ENCODE peak calls at places on chromosomes 6 and 20, in seven cellular contexts. C is right lobe of liver, L is endothelial cell of umbilical vein, U is SJSA1, V is H1, B is hepatocyte, W is left lung. H is an unnamed sample. For H3K36me3, the result is how much of the 10 kb centered on the place peaks cover.

GRCh38 chr6:143953922-143954321 is 54.1 kb downstream of the PLAGL1 start:
- DNase-seq in C (no peak), V (no peak), W (no peak), B (no peak), U (no peak), L (no peak), H (no peak)

GRCh38 chr20:6180531-6180930 is 57.7 kb upstream of the FERMT1 start:
- DNase-seq in C (no peak), B (no peak), V (no peak), U (no peak), W (no peak), L (no peak), H (no peak)

GRCh38 chr6:5851261-5851757 is 155.4 kb downstream of the NRN1 start:
- DNase-seq in L (peak), C (no peak), U (no peak), V (peak), B (peak), W (peak), H (peak)

GRCh38 chr6:3977875-3978711 is 100.8 kb downstream of the FAM217A start:
- DNase-seq in C (no peak), L (peak), U (peak), B (peak), W (no peak), V (no peak), H (peak)

GRCh38 chr6:19309661-19310060 is 527.5 kb upstream of the ID4 start:
- DNase-seq in V (no peak), B (no peak), C (no peak), W (no peak), U (no peak), L (no peak), H (no peak)

GRCh38 chr6:78131521-78131920 is 478.7 kb downstream of the MEI4 start:
- DNase-seq in C (no peak), V (no peak), U (no peak), W (no peak), B (no peak), L (no peak), H (no peak)

GRCh38 chr20:19449051-19449450 is 236.6 kb downstream of the SLC24A3 start:
- DNase-seq in W (no peak), B (no peak), L (no peak), U (no peak), C (no peak), V (no peak), H (no peak)

GRCh38 chr20:16488086-16488485 is 85.2 kb downstream of the KIF16B start:
- DNase-seq in L (no peak), W (no peak), C (no peak), B (no peak), U (no peak), V (no peak), H (no peak)

GRCh38 chr20:51488331-51488730 is 54.2 kb downstream of the NFATC2 start:
- DNase-seq in V (no peak), U (no peak), B (no peak), C (no peak), W (no peak), L (no peak), H (no peak)

GRCh38 chr6:31178143-31179041 is 7.9 kb upstream of the POU5F1 start:
- DNase-seq in V (no peak), U (peak), C (no peak), B (no peak), L (peak), W (no peak), H (no peak)

GRCh38 chr6:106223300-106223930 is 102.1 kb downstream of the ATG5 start:
- DNase-seq in V (no peak), U (peak), W (no peak), C (no peak), L (peak), B (peak), H (peak)

GRCh38 chr6:90156861-90157260 is 139.8 kb downstream of the BACH2 start:
- DNase-seq in U (no peak), B (no peak), W (no peak), V (no peak), L (no peak), C (no peak), H (peak)

GRCh38 chr6:139753198-139753861 is 378.9 kb upstream of the CITED2 start:
- DNase-seq in B (no peak), L (no peak), V (no peak), U (peak), C (no peak), W (no peak), H (no peak)

GRCh38 chr6:168182908-168183612 is 104.0 kb upstream of the FRMD1 start:
- DNase-seq in U (no peak), C (no peak), V (peak), B (no peak), W (no peak), L (no peak), H (no peak)

GRCh38 chr6:146620655-146621054 is 21.9 kb downstream of the ADGB start:
- DNase-seq in V (no peak), L (no peak), W (no peak), U (no peak), C (no peak), B (no peak), H (no peak)

GRCh38 chr6:147161974-147162495 is 42.2 kb upstream of the STXBP5 start:
- DNase-seq in C (no peak), B (peak), V (no peak), U (no peak), L (peak), W (no peak), H (peak)

GRCh38 chr20:44720617-44720993 is 5.4 kb downstream of the CCN5 start:
- DNase-seq in L (no peak), U (peak), C (no peak), V (no peak), W (no peak), B (no peak), H (no peak)

GRCh38 chr20:59028812-59029211 is 3.3 kb downstream of the ATP5F1E start:
- DNase-seq in V (no peak), C (no peak), W (no peak), B (no peak), U (no peak), L (peak), H (no peak)

GRCh38 chr6:75893058-75893775 is 144.2 kb downstream of the MYO6 start:
- DNase-seq in W (no peak), L (peak), C (no peak), V (no peak), U (peak), B (peak), H (peak)

GRCh38 chr20:963795-964194 is 38.3 kb downstream of the RSPO4 start:
- DNase-seq in L (no peak), W (no peak), U (no peak), B (no peak), C (no peak), V (no peak), H (no peak)

GRCh38 chr6:18742406-18742805 is 355.3 kb downstream of the RNF144B start:
- DNase-seq in L (no peak), U (peak), B (no peak), V (no peak), W (no peak), C (no peak), H (no peak)

GRCh38 chr6:154792761-154793160 is 59.5 kb downstream of the SCAF8 start:
- DNase-seq in C (no peak), V (no peak), W (no peak), U (no peak), L (no peak), B (no peak), H (no peak)

GRCh38 chr20:47989957-47990356 is 204.7 kb upstream of the SULF2 start:
- DNase-seq in L (no peak), W (no peak), B (peak), U (no peak), V (no peak), C (no peak), H (peak)

GRCh38 chr20:51360451-51361230 is 181.9 kb downstream of the NFATC2 start:
- DNase-seq in V (no peak), W (no peak), C (no peak), B (peak), U (peak), L (peak), H (no peak)

GRCh38 chr6:391559-392440 is at the start of gene IRF4:
- DNase-seq in B (no peak), C (no peak), L (no peak), U (no peak), V (peak), W (no peak), H (no peak)

GRCh38 chr6:12058164-12058926 is 46.2 kb downstream of the HIVEP1 start:
- DNase-seq in V (no peak), B (no peak), C (peak), W (no peak), U (no peak), L (no peak), H (no peak)

GRCh38 chr6:10386260-10386659 is 28.6 kb downstream of the TFAP2A start:
- DNase-seq in U (no peak), V (no peak), W (no peak), C (no peak), B (no peak), L (no peak), H (no peak)

GRCh38 chr20:53576195-53576580 is 17.5 kb downstream of the ZNF217 start:
- DNase-seq in W (no peak), L (no peak), U (no peak), B (no peak), C (no peak), V (no peak), H (no peak)

GRCh38 chr20:53574819-53575218 is 18.8 kb downstream of the ZNF217 start:
- DNase-seq in W (no peak), L (no peak), U (no peak), C (no peak), V (no peak), B (no peak), H (no peak)

GRCh38 chr20:53578492-53579222 is 15.0 kb downstream of the ZNF217 start:
- DNase-seq in W (no peak), V (no peak), C (no peak), U (peak), B (peak), L (peak), H (peak)

GRCh38 chr20:53575481-53576194 is 18.0 kb downstream of the ZNF217 start:
- DNase-seq in B (no peak), W (no peak), L (no peak), U (no peak), C (no peak), V (no peak), H (no peak)

GRCh38 chr20:53576586-53577318 is 16.9 kb downstream of the ZNF217 start:
- DNase-seq in C (no peak), U (no peak), V (no peak), W (no peak), B (no peak), L (no peak), H (no peak)
- H3K36me3 ChIP-seq in C (under half), U (half or more), V (half or more), W (half or more), B (under half), L (under half), H (under half)

DNA sequence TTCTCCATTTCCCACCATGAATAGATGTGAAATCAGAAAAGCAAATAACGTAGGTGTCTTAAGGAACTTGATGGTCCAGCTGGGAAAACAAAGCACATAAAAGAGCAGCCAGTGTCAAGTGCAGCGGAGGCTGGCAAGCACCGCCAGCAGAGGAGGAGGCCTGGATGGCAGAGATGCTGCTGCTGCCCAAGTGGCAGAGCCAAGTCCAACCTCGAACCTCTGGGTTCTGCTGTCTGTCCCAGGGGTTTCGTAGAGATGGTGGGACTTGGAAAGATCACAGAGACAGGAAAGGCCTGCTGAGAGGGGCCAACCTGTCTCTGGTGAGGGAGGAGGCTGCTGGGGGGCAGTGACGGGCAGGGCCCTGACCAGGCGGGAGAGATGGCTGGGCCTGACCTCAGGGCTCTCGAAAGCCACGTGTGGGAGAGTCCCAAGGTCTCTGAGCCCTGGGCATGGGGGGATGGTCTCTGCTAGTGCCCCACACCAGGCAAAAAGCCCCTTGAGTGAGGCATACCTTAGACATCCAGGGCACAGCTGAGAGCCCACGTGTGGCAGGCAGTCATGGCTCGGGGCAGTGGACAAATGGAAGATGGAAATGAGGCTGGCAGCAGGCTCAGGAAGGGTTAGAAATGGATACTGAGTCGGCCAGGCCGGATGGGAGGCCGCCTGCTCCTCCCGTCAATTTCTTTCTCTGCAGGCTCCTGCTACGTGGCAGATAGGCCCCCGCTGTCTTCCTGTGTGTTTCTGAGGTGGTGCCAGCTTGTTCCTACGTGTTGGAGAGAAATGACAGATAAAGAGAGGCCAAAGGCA is 77.2 kb downstream of the TCP11 start:
- DNase-seq in W (no peak), U (no peak), B (no peak), L (no peak), C (no peak), V (no peak), H (no peak)
- H3K27ac ChIP-seq in W (no peak), U (no peak), B (no peak), L (no peak), C (no peak), V (no peak), H (no peak)

DNA sequence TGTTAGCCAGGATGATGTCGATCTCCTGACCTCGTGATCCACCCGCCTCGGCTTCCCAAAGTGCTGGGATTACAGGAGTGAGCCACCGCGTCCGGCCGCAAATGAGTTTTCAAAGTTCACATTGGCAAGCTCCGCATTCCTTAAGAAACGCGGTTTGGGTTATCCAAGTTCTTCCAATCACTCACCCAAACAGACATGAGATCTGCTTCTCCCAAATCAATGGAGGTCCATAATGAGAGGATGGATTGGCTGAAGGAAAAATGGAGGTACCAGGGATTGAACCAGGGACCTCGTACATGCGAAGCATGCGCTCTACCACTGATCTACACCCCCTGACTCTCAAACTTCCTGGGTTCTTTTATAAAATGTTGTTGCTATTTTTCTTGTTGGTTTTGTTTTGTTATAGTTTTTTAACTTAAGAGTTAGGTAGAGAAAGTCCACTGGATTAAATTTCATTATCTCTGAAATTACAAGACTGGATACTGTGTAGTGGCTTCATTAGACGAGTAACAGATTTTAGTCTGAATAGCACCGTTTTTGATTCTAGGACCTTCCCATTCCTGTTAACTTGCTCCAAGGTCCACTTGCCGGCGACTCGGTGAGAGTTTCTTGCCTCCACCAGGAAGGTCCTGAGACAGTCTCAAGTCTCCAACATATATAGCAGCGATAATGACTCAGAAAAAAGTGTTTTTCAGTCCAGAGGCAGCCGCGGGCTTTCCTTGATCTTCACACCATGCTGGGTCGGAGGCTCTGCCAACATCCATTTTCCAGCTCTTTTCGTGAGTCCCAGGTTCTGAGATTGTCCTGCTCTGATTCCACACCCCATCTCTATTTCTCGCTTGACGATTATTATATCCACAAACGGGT is 170.2 kb downstream of the GPX5 start:
- DNase-seq in W (no peak), V (no peak), B (no peak), L (no peak), U (no peak), C (no peak), H (no peak)
- H3K4me3 ChIP-seq in W (no peak), V (no peak), B (no peak), L (peak), U (no peak), C (no peak), H (no peak)

DNA sequence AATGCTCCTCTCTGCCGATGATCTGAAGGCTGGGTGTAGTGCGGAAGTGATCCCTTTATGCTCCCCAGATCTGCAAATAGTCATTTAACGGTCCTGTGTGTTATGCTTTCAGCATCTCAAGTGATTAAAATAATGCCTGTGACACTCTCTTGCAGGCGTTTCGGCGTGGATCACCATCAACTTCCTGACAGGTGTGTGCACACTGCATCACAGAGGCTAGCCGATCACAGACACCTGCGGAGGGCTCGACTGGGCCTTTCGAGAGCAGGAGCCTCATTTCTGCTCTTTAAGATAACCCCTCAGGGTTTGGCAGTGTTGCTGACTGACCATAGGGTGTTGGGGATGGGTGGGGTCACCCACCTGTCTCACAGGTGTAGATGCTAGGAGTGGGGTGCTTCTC is 20.0 kb downstream of the ENTPD6 start:
- DNase-seq in L (no peak), U (no peak), W (no peak), V (no peak), B (no peak), C (peak), H (no peak)
- H3K36me3 ChIP-seq in L (under half), U (half or more), W (half or more), V (under half), B (under half), C (under half), H (under half)

DNA sequence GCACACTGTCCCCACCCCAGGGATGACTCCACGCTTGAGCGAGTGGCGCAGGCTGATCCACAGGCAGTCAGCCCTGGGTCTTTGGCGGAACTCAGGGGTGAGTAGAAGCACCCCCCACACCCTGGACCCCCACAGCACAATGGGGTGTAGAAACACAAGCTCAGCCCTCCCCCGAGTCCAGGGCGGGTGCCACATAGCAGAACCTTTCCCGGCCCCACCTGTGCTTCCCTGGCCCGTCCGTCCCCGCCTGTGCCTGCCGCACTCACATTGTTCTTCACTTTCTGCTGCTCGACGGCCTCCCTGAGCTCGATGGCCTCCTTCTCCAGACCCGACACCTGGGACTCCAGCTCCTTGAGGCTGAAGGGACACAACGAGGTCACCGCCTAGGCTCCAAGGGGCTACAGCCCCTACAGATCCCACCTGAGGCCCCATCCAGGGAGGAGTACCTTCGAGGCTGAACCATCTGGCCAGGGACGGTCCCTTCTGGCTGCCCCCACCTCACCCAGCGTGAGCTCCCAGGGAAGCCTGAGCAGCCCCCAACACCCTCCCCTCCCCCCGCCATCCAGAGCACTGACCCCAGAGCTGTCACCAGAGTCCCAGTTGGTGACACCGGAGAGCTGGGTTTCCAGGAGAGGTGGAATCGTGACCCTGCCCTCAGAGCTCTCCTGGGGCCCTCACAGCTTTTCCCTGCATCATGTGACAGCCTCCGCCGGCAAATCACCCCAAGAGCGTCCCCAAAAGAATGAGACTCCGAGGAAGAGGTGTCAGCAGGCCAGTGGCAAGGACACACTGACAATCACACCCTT is 55.6 kb downstream of the DSTN start:
- DNase-seq in V (no peak), B (no peak), L (no peak), U (no peak), W (peak), C (peak), H (no peak)
- H3K27ac ChIP-seq in V (no peak), B (peak), L (no peak), U (no peak), W (no peak), C (no peak), H (no peak)

GRCh38 chr6:121443953-121444590 is 8.6 kb downstream of the GJA1 start:
- DNase-seq in U (no peak), W (no peak), L (peak), C (no peak), V (no peak), B (no peak), H (no peak)
- H3K4me3 ChIP-seq in U (no peak), W (no peak), L (no peak), C (no peak), V (peak), B (no peak), H (no peak)

DNA sequence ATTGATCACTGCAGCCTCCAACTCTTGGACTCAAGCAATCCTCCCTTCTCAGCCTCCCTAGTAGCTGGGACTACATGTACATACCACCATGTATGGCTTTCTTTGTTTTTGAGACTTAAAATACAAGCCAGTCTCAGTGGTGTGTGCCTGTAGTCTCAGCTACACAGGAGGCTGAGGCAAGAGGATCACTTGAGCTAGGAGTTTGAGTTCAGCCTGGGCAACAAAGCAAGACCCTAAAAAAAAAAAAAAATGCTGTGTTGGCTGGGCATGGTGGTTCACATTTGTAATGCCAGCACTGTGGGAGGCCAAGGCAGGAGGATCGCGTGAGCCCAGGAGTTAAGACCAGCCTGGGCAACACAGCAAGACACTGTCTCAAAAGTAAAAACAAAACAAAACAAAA is 51.7 kb downstream of the UBR2 start:
- DNase-seq in B (no peak), L (no peak), V (no peak), U (no peak), W (no peak), C (no peak), H (no peak)
- H3K36me3 ChIP-seq in B (under half), L (under half), V (under half), U (under half), W (half or more), C (under half), H (under half)

DNA sequence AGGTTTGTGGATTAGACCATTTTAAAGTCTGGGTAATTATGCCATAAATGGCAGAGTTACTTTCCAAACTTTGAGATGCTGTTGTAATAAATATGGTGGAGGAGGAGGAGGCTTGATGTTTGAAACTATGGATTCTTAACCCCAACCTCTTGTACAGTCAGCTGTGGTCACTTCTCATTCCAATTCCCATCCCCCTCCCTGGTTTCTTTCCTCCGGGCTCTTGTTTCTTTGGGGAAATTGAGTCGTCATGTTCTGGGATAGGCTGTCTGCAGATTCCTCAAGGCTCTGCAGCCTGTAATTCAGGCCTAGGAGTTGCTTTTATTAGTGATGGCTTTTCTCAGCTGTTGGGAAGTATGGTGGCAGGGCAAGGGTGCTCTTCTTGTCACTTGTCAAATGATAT is 2.5 kb downstream of the PTK7 start:
- DNase-seq in V (no peak), W (no peak), C (no peak), L (no peak), U (no peak), B (no peak), H (no peak)
- H3K27ac ChIP-seq in V (no peak), W (peak), C (no peak), L (no peak), U (no peak), B (peak), H (no peak)